ENCODE peak calls at places on chromosome 1, in five cellular contexts. M is IMR-90, T is A549, O is H1, Y is HepG2. S is an unnamed sample.
A peak's percentile ranks its signal among the peaks of the same experiment; 100 is the strongest.

GRCh38 chr1:245051349-245052221 is 103.2 kb upstream of the KIF26B start:
- DNase-seq in Y (no peak), M (peak; percentile 62), T (no peak), O (peak; percentile 52), S (peak; percentile 93)

GRCh38 chr1:230824571-230825060 is 43.7 kb downstream of the C1orf198 start:
- DNase-seq in M (peak; percentile 51), O (peak; percentile 24), Y (no peak), T (no peak), S (no peak)

GRCh38 chr1:7149080-7149838 is 364.0 kb downstream of the CAMTA1 start:
- DNase-seq in O (peak; percentile 62), T (no peak), Y (no peak), M (no peak), S (no peak)

GRCh38 chr1:25503551-25504426 is 39.6 kb upstream of the LDLRAP1 start:
- DNase-seq in T (peak; percentile 30), O (peak; percentile 80), M (no peak), Y (no peak), S (no peak)

GRCh38 chr1:155322571-155322952 is 1.9 kb downstream of the RUSC1 start:
- DNase-seq in Y (no peak), M (peak; percentile 39), O (peak; percentile 73), T (peak; percentile 41), S (no peak)

GRCh38 chr1:165075725-165076370 is 280.7 kb downstream of the LMX1A start:
- DNase-seq in O (no peak), M (peak; percentile 13), Y (peak; percentile 18), T (peak; percentile 24), S (peak; percentile 25)

GRCh38 chr1:206004821-206005220 is 1.6 kb upstream of the RAB7B start:
- DNase-seq in M (no peak), Y (no peak), T (no peak), O (no peak), S (no peak)

GRCh38 chr1:46457178-46457577 is 32.5 kb upstream of the DMBX1 start:
- DNase-seq in O (no peak), Y (no peak), M (no peak), T (no peak), S (no peak)

GRCh38 chr1:232566093-232566492 is 63.8 kb downstream of the SIPA1L2 start:
- DNase-seq in T (no peak), O (no peak), M (no peak), Y (no peak), S (no peak)

GRCh38 chr1:204426035-204426436 is 14.4 kb upstream of the PPP1R15B start:
- DNase-seq in Y (peak; percentile 21), T (peak; percentile 71), O (no peak), M (peak; percentile 89), S (no peak)

GRCh38 chr1:183640193-183640592 is 4.6 kb upstream of the ARPC5 start:
- DNase-seq in O (no peak), T (no peak), Y (peak; percentile 81), M (no peak), S (no peak)
- TF ChIP-seq MAFK in O (no peak), T (no peak), Y (no peak), M (no peak), S (no peak)

DNA sequence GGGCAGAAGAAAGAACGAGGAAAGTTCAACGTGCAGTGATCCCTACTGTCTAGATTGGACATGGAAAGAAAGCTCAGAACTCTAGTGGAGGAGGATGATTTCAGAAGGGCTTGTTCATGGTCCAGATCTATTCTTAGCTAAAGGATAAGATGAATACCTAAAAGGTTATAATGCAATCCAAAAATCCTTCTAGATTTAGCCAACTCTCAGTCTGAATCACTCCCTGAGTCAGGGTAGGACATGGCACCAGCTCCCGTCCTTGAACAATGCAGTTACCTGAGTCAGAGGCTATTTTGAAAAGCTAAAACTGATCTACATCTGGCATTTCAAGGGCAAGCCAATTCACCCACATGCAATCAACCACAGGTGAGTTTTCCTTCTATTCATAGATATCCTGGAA is 38.8 kb upstream of the HIVEP3 start:
- DNase-seq in Y (no peak), T (no peak), M (peak; percentile 75), O (no peak), S (no peak)
- TF ChIP-seq MAFK in Y (no peak), T (no peak), M (no peak), O (no peak), S (no peak)

DNA sequence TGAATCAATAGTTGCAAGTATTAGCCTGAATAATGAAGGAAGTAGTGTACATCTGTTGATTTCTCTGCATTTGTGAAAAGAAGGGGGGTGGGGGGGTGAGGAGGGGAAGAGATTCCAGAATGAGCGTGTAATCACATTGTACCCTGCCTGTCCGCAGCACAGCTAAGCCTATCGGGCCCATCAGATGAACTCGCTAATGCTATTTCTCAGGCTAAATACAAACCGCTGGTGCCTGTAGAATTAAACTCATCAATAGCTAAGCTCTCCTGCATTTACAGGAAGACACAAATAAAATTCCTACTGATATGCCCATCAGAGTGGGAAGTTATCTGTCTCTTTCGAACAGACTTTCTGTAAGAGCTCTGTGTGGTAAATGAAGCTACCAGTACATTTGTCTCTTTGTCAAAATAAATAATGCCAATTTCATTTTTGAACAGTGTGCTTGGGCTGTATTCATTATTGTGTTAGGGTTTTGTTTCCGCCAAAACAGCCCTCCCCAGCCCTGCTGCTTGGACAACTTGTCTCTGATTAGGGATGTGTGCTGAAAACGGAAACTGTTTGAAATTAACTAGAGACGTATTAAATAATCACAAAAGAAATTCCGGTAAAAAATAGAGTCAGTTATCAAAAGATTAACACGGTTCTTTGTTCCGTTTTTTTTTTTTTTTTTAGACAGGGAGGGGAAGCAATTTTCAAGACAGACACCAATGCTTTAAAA is 305.4 kb downstream of the TTLL7 start:
- DNase-seq in T (no peak), Y (no peak), O (no peak), M (no peak), S (no peak)
- TF ChIP-seq MAFK in T (no peak), Y (no peak), O (no peak), M (no peak), S (no peak)

DNA sequence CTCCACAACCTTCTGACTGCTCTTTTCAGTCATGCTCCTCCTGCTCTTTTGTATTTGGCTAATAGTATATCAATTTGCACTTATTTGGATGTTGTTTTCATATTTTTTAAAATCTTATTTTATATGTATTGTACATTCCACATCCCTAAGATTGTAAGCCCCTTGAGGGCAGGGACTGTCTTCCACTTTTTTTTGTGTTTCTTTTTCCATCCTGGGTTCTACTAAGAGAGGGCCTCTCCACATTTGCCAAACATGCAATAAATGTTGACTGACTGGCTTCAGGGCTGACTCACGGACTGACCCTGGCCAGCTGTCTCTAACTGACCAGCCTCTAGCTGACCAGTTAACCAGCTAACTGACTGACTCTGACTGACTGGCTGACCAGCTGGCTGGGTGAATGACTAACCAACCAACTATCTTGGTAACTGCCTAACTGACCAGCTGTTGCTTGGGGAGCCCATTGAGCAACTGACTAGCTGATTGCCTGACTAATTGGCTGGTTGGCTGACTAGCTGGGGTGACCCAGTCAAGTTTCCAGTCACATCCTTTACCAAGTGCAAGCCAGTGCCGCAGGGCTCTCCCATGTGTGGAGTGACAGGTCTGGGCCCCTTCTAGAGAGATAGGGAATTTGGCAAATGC is 16.1 kb downstream of the CSF1 start:
- DNase-seq in O (no peak), M (peak; percentile 91), T (no peak), Y (no peak), S (no peak)
- TF ChIP-seq MAFK in O (no peak), M (no peak), T (no peak), Y (no peak), S (no peak)

GRCh38 chr1:37475380-37476086 is 1.2 kb downstream of the ZC3H12A start:
- DNase-seq in M (no peak), Y (no peak), T (no peak), O (no peak), S (no peak)
- TF ChIP-seq MAFK in M (no peak), Y (no peak), T (no peak), O (no peak), S (no peak)

DNA sequence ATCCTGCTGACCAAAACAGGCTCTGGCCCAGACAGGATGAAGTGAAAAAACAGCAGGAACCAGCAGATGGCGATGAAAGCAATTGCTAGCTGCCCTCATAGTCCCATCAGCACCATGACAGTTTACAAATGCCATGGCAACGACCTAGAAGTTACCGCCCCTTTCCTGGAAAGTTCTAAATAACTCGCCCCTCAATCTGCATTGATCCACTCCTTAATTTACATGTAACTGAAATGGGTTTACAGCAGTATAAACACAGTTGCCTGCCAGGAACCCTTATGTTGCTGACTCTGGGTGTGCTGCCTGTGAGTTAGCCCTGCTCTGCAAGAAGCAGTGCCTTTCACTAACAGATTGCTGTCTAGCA is 65.5 kb upstream of the CR1L start:
- DNase-seq in Y (peak; percentile 41), O (peak; percentile 72), M (peak; percentile 60), T (peak; percentile 15), S (peak; percentile 68)
- TF ChIP-seq MAFK in Y (no peak), O (no peak), M (no peak), T (no peak), S (peak; percentile 4)

GRCh38 chr1:241589524-241589923 is 50.6 kb downstream of the CHML start:
- DNase-seq in O (no peak), Y (no peak), T (no peak), M (no peak), S (no peak)

GRCh38 chr1:241591736-241592135 is 48.4 kb downstream of the CHML start:
- DNase-seq in O (no peak), T (no peak), Y (no peak), M (no peak), S (no peak)

GRCh38 chr1:241591317-241591716 is 48.9 kb downstream of the CHML start:
- DNase-seq in T (peak; percentile 50), Y (no peak), M (peak; percentile 86), O (no peak), S (no peak)

GRCh38 chr1:241592273-241592958 is 47.8 kb downstream of the CHML start:
- DNase-seq in T (no peak), Y (no peak), O (no peak), M (peak; percentile 82), S (peak; percentile 2)

DNA sequence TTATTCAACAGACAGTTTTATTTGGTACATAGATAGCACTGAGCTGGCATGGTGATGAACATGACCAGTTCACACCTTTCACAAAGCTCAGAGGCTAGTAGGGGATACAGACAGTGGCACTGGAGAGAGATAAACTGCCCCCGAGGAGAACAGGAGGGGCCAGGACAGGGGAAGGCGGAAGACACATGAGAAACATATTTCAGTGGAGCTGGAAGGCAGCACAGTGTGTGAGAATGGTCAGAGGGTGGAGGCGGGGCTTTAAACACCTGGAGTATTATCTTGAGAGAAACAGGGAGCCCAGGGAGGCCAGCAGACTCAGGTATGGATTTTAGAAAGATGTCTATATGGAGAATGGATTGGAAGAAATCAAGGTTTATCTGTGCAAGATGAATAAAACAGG is 49.4 kb downstream of the CHML start:
- DNase-seq in Y (no peak), T (no peak), M (no peak), O (no peak), S (no peak)
- TF ChIP-seq MAFK in Y (no peak), T (no peak), M (no peak), O (no peak), S (no peak)

GRCh38 chr1:119081705-119082104 is 58.7 kb downstream of the WARS2 start:
- DNase-seq in T (no peak), M (no peak), O (no peak), Y (no peak), S (no peak)
- TF ChIP-seq MAFK in T (no peak), M (peak; percentile 53), O (no peak), Y (peak; percentile 45), S (no peak)